ENCODE peak calls at places on chromosomes 2 and 18, in seven cellular contexts. Y, H, B, I, R, O and F are unnamed samples.

GRCh38 chr2:144151877-144152276 is 368.0 kb downstream of the ZEB2 start:
- DNase-seq in Y (no peak), R (no peak), B (peak), H (no peak), O (no peak), I (no peak), F (no peak)

GRCh38 chr2:99555410-99555809 is 65.6 kb upstream of the REV1 start:
- DNase-seq in R (no peak), H (no peak), B (no peak), I (no peak), O (peak), Y (no peak), F (no peak)

GRCh38 chr2:137980459-137980858 is 16.2 kb downstream of the HNMT start:
- DNase-seq in I (no peak), B (no peak), O (no peak), Y (no peak), H (no peak), R (no peak), F (no peak)

GRCh38 chr2:73494031-73494430 is 108.4 kb downstream of the ALMS1 start:
- DNase-seq in R (peak), O (peak), B (peak), H (no peak), I (no peak), Y (no peak), F (peak)

GRCh38 chr2:164182116-164182637 is 439.1 kb downstream of the GRB14 start:
- DNase-seq in R (no peak), H (no peak), O (no peak), Y (peak), I (no peak), B (no peak), F (peak)

GRCh38 chr18:62438876-62439275 is 83.9 kb upstream of the ZCCHC2 start:
- DNase-seq in B (no peak), R (no peak), I (no peak), O (no peak), Y (no peak), H (no peak), F (no peak)

GRCh38 chr2:73238149-73238548 is 4.0 kb downstream of the CCT7 start:
- DNase-seq in H (no peak), B (no peak), R (no peak), I (no peak), O (no peak), Y (no peak), F (peak)

GRCh38 chr2:95343429-95344207 is 46.5 kb downstream of the KCNIP3 start:
- DNase-seq in H (no peak), Y (no peak), R (no peak), I (no peak), O (no peak), B (no peak), F (no peak)

GRCh38 chr2:11941201-11942041 is 195.0 kb downstream of the LPIN1 start:
- DNase-seq in R (no peak), I (no peak), O (no peak), Y (no peak), H (no peak), B (no peak), F (no peak)

GRCh38 chr2:50687327-50687726 is 344.6 kb downstream of the NRXN1 start:
- DNase-seq in Y (no peak), I (no peak), B (no peak), R (peak), O (no peak), H (no peak), F (no peak)

GRCh38 chr2:159265171-159265576 is 21.3 kb downstream of the WDSUB1 start:
- DNase-seq in B (peak), Y (peak), O (peak), R (peak), I (no peak), H (no peak), F (peak)

GRCh38 chr2:231415029-231415428 is 19.5 kb downstream of the B3GNT7 start:
- DNase-seq in I (no peak), H (no peak), R (no peak), B (no peak), O (no peak), Y (no peak), F (no peak)

GRCh38 chr2:239106971-239107370 is 259.1 kb downstream of the TWIST2 start:
- DNase-seq in R (no peak), Y (no peak), B (no peak), O (no peak), I (no peak), H (no peak), F (no peak)

GRCh38 chr18:77223221-77223639 is 26.4 kb upstream of the GALR1 start:
- DNase-seq in O (no peak), H (no peak), R (no peak), B (no peak), Y (no peak), I (no peak), F (no peak)

GRCh38 chr18:28181616-28182015 is 4.7 kb upstream of the CDH2 start:
- DNase-seq in R (no peak), H (no peak), B (no peak), Y (no peak), I (no peak), O (no peak), F (peak)

GRCh38 chr2:44671896-44672295 is 269.6 kb upstream of the SIX3 start:
- DNase-seq in R (no peak), B (no peak), I (no peak), O (no peak), H (no peak), Y (no peak), F (no peak)

GRCh38 chr2:238139141-238139840 is 823 bp downstream of the KLHL30 start:
- DNase-seq in I (no peak), R (no peak), H (no peak), O (peak), Y (peak), B (no peak), F (no peak)

GRCh38 chr2:37711308-37711731 is 39.9 kb upstream of the CDC42EP3 start:
- DNase-seq in Y (peak), R (peak), H (peak), B (peak), O (no peak), I (no peak), F (peak)

GRCh38 chr2:71689393-71689792 is 236.0 kb downstream of the DYSF start:
- DNase-seq in H (no peak), Y (no peak), B (no peak), I (no peak), R (no peak), O (no peak), F (no peak)

GRCh38 chr2:17599617-17600016 is 59.1 kb downstream of the VSNL1 start:
- DNase-seq in H (no peak), I (no peak), B (no peak), R (no peak), O (no peak), Y (peak), F (no peak)

GRCh38 chr2:226903179-226903578 is 67.3 kb downstream of the RHBDD1 start:
- DNase-seq in Y (no peak), R (peak), B (peak), H (no peak), I (no peak), O (no peak), F (no peak)

GRCh38 chr18:49761771-49762170 is 51.6 kb downstream of the ACAA2 start:
- DNase-seq in B (no peak), O (no peak), Y (no peak), R (no peak), H (no peak), I (no peak), F (no peak)

GRCh38 chr2:240856151-240856980 is 12.3 kb upstream of the AGXT start:
- DNase-seq in B (no peak), O (no peak), R (no peak), H (peak), I (no peak), Y (peak), F (peak)

GRCh38 chr2:183069174-183069573 is 9.4 kb upstream of the DUSP19 start:
- DNase-seq in R (no peak), H (no peak), B (no peak), I (no peak), O (no peak), Y (no peak), F (peak)

GRCh38 chr18:78297048-78297447 is 682.6 kb upstream of the SALL3 start:
- DNase-seq in H (no peak), R (no peak), O (no peak), I (no peak), B (no peak), Y (no peak), F (no peak)

GRCh38 chr2:28395334-28396061 is 2.8 kb downstream of the FOSL2 start:
- DNase-seq in B (peak), Y (no peak), O (peak), H (no peak), I (no peak), R (peak), F (no peak)

GRCh38 chr18:48192542-48192941 is 216.6 kb downstream of the ZBTB7C start:
- DNase-seq in R (no peak), B (no peak), I (no peak), Y (no peak), O (no peak), H (no peak), F (no peak)

DNA sequence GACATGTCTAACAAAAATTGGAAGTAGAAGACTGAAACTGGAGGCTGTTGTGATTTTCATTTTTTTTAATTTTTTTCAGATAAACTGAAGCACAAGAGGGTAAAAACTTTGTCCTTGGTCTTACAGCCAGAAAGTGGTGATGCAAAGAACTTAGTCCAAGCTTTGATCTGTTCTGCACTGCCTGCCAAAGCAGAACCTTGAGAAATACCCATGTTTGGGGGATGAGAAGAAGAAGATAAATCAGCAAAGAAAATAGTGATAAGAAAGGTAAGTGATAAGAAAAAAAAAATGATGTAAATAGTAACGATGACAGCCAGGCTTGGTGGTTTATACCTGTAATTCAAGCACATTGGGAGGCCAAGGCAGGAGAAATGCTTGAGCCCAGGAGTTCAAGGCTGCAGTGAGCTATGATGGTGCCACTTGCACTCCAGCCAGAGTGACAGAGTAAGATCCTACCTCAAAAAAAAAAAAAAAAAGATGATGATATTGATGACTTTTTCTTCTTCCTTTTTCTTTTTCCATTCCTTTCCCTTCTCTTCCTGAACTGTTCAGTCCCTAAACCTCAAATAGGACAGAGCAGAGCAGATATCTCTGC is 14.6 kb upstream of the NOSTRIN start:
- DNase-seq in I (no peak), Y (no peak), O (no peak), B (no peak), R (no peak), H (no peak), F (no peak)
- H3K23ac ChIP-seq in I (peak), Y (no peak), O (no peak), B (no peak), R (no peak), H (no peak), F (no peak)

GRCh38 chr2:62718225-62718822 is 12.8 kb downstream of the EHBP1 start:
- DNase-seq in O (no peak), I (no peak), R (no peak), Y (no peak), B (no peak), H (no peak), F (no peak)
- H4K8ac ChIP-seq in O (no peak), I (no peak), R (no peak), Y (no peak), B (no peak), H (no peak), F (no peak)

GRCh38 chr2:101153811-101154210 is 2.6 kb upstream of the TBC1D8 start:
- DNase-seq in O (no peak), Y (no peak), H (no peak), I (no peak), B (no peak), R (no peak), F (no peak)

GRCh38 chr2:101152195-101153076 is 1.3 kb upstream of the TBC1D8 start:
- DNase-seq in H (no peak), B (peak), R (peak), O (peak), Y (peak), I (peak), F (peak)

GRCh38 chr2:101151859-101152194 is 645 bp upstream of the TBC1D8 start:
- DNase-seq in O (no peak), H (no peak), I (peak), R (no peak), B (peak), Y (no peak), F (no peak)

GRCh38 chr2:101151141-101151858 is at the start of gene TBC1D8:
- DNase-seq in R (peak), I (peak), H (no peak), B (peak), O (peak), Y (peak), F (peak)

GRCh38 chr2:101153077-101153707 is 2.0 kb upstream of the TBC1D8 start:
- DNase-seq in O (no peak), Y (no peak), B (no peak), R (no peak), I (no peak), H (no peak), F (no peak)
- H3K23ac ChIP-seq in O (no peak), Y (no peak), B (no peak), R (no peak), I (no peak), H (no peak), F (no peak)

GRCh38 chr18:26976206-26976605 is 110.7 kb upstream of the AQP4 start:
- DNase-seq in I (no peak), R (no peak), O (no peak), H (no peak), Y (no peak), B (no peak), F (no peak)

GRCh38 chr18:26978812-26979341 is 113.4 kb upstream of the AQP4 start:
- DNase-seq in I (no peak), Y (no peak), H (no peak), O (no peak), R (no peak), B (no peak), F (no peak)

GRCh38 chr18:26981373-26982082 is 116.0 kb upstream of the AQP4 start:
- DNase-seq in I (no peak), B (no peak), R (no peak), O (peak), Y (no peak), H (no peak), F (no peak)

GRCh38 chr18:26977791-26978190 is 112.3 kb upstream of the AQP4 start:
- DNase-seq in B (no peak), Y (no peak), R (no peak), O (no peak), H (no peak), I (no peak), F (no peak)
- H4K8ac ChIP-seq in B (no peak), Y (no peak), R (no peak), O (no peak), H (no peak), I (no peak), F (no peak)

GRCh38 chr2:109680523-109681297 is 66.5 kb downstream of the SOWAHC start:
- DNase-seq in H (no peak), O (peak), Y (no peak), I (no peak), R (no peak), B (no peak), F (no peak)

GRCh38 chr2:109679627-109680026 is 65.5 kb downstream of the SOWAHC start:
- DNase-seq in I (no peak), R (peak), B (peak), O (no peak), H (no peak), Y (no peak), F (no peak)

GRCh38 chr2:109676346-109676897 is 62.3 kb downstream of the SOWAHC start:
- DNase-seq in B (no peak), O (no peak), H (no peak), I (no peak), R (no peak), Y (no peak), F (no peak)

GRCh38 chr2:109675666-109676345 is 61.6 kb downstream of the SOWAHC start:
- DNase-seq in O (no peak), I (no peak), Y (no peak), B (no peak), R (no peak), H (no peak), F (no peak)

GRCh38 chr2:109677815-109678580 is 63.8 kb downstream of the SOWAHC start:
- DNase-seq in R (no peak), H (no peak), Y (no peak), B (no peak), I (no peak), O (no peak), F (no peak)
- H3K23ac ChIP-seq in R (no peak), H (no peak), Y (no peak), B (no peak), I (no peak), O (no peak), F (no peak)

DNA sequence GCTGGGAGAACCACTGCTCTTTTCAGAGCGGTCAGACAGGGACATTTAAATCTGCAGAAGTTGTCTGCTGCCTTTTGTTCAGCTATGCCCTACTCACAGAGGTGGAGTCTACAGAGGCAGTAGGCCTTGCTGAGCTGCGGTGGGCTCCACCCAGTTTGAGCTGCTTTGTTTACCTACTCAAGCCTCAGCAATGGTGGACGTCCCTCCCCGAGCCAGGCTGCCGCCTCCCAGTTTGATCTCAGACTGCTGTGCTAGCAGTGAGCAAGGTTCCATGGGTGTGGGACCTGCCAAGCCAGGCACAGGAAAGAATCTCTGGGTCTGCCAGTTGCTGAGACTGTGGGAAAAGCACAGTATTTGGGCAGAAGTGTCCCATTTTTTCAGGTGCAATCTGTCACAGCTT is 21.8 kb downstream of the GALNT5 start:
- DNase-seq in R (no peak), Y (no peak), H (no peak), O (no peak), B (no peak), I (no peak), F (no peak)
- H4K8ac ChIP-seq in R (no peak), Y (no peak), H (no peak), O (no peak), B (no peak), I (no peak), F (no peak)

GRCh38 chr2:230405824-230406223 is 10.2 kb upstream of the SP100 start:
- DNase-seq in B (no peak), Y (no peak), O (no peak), I (no peak), H (no peak), R (no peak), F (no peak)

GRCh38 chr2:230410861-230411464 is 5.0 kb upstream of the SP100 start:
- DNase-seq in H (no peak), O (no peak), R (no peak), I (no peak), Y (no peak), B (no peak), F (no peak)

GRCh38 chr2:230411484-230412368 is 4.3 kb upstream of the SP100 start:
- DNase-seq in I (peak), H (no peak), B (peak), R (peak), O (peak), Y (peak), F (peak)

GRCh38 chr2:230410263-230410662 is 5.7 kb upstream of the SP100 start:
- DNase-seq in O (no peak), R (no peak), B (no peak), I (no peak), H (no peak), Y (no peak), F (no peak)

DNA sequence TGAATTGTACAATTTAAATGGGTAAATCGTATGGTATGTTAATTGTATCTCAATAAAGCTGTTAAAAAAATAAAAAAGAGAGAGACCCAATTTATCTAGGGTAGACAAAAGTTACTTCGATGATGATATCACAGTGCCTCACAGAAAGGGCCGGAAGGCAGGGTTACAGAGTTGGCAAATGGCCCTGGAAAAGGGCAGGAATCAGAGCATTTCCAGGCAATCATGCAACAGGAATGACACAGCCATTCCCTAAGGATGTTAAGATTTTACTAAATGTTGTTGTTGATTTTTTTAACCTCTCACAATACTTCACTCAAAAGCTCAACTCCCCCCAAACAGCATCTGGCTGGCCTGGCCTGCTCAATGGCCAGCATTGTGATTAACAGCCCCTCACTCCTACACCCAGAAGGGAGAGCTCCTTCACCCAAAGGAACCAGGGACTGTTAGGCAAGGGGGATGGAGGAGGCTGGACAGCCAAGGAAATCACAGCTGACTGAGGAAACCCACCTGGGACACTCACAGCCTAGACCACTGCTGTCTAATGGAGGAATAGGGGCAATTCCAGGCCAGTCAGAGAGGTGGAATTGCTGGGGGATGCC is 7.7 kb upstream of the SP100 start:
- DNase-seq in Y (no peak), H (no peak), R (peak), O (no peak), I (no peak), B (peak), F (no peak)
- H3K23ac ChIP-seq in Y (no peak), H (no peak), R (peak), O (no peak), I (no peak), B (peak), F (no peak)

GRCh38 chr2:146852661-146853060 is 992.2 kb upstream of the ACVR2A start:
- DNase-seq in Y (no peak), B (no peak), R (no peak), O (no peak), H (no peak), I (no peak), F (no peak)

GRCh38 chr2:146847846-146848245 is 997.0 kb upstream of the ACVR2A start:
- DNase-seq in O (no peak), R (no peak), I (no peak), H (no peak), Y (no peak), B (no peak), F (no peak)

GRCh38 chr2:146853741-146854444 is 990.9 kb upstream of the ACVR2A start:
- DNase-seq in B (peak), O (no peak), I (no peak), R (peak), H (no peak), Y (no peak), F (peak)

DNA sequence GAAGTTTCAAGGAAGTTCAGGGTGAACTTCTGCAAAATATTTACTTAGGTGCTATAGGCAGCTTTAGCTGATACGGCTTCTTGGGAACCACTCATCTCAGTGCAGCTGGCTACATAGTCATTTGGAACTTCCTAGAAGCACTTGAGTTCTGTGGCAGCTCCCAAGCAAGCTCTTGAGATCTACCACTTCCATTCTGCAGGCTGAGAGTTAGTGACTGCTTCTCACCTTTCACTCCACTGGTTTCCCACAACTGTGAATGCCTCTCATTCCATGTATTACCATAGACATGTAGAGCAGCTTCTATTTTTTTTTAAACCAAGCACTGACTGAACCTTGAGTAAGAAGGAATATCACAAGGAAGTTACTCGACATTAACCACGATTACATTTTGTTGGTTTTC is 994.1 kb upstream of the ACVR2A start:
- DNase-seq in R (no peak), H (no peak), I (no peak), B (peak), Y (no peak), O (no peak), F (peak)
- H4K8ac ChIP-seq in R (no peak), H (no peak), I (no peak), B (no peak), Y (no peak), O (no peak), F (no peak)